ENCODE peak calls at places on chromosome 3, in five cellular contexts. L is AG10803, Z is left lung, G is foreskin fibroblast, M is fibroblast of mammary gland. D is an unnamed sample.

GRCh38 chr3:21273256-21273999 is 477.6 kb downstream of the ZNF385D start:
- DNase-seq in L (peak; percentile 79), Z (no peak), G (peak; percentile 56), M (peak; percentile 72), D (peak; percentile 23)

GRCh38 chr3:130839815-130840214 is 54.1 kb upstream of the ATP2C1 start:
- DNase-seq in L (no peak), Z (no peak), G (no peak), M (no peak), D (no peak)

GRCh38 chr3:50251220-50251619 is 15.2 kb downstream of the GNAI2 start:
- DNase-seq in L (peak; percentile 68), Z (no peak), G (peak; percentile 77), M (peak; percentile 98), D (peak; percentile 71)

GRCh38 chr3:56254835-56255234 is 213.4 kb downstream of the ERC2 start:
- DNase-seq in L (peak; percentile 3), Z (no peak), G (no peak), M (no peak), D (no peak)

GRCh38 chr3:136819784-136820640 is 1.1 kb downstream of the SLC35G2 start:
- DNase-seq in L (peak; percentile 57), Z (peak; percentile 87), G (peak; percentile 52), M (peak; percentile 66), D (peak; percentile 66)

GRCh38 chr3:151318313-151318712 is 1.7 kb upstream of the GPR87 start:
- DNase-seq in L (peak; percentile 51), Z (no peak), G (no peak), M (peak; percentile 48), D (peak; percentile 70)

GRCh38 chr3:198112031-198112430 is 152.0 kb downstream of the LMLN start:
- DNase-seq in L (no peak), Z (no peak), G (no peak), M (no peak), D (no peak)

GRCh38 chr3:139198929-139199328 is 144.9 kb upstream of the MRPS22 start:
- DNase-seq in L (no peak), Z (no peak), G (peak; percentile 48), M (no peak), D (no peak)

GRCh38 chr3:170049146-170050000 is 11.6 kb downstream of the GPR160 start:
- DNase-seq in L (no peak), Z (no peak), G (no peak), M (peak; percentile 42), D (no peak)

GRCh38 chr3:191282262-191283215 is 46.7 kb upstream of the CCDC50 start:
- DNase-seq in L (no peak), Z (no peak), G (peak; percentile 31), M (peak; percentile 69), D (no peak)

GRCh38 chr3:32705232-32705631 is 20.2 kb downstream of the CNOT10 start:
- DNase-seq in L (no peak), Z (no peak), G (no peak), M (no peak), D (no peak)

GRCh38 chr3:128685001-128685726 is 34.5 kb upstream of the RPN1 start:
- DNase-seq in L (no peak), Z (no peak), G (no peak), M (no peak), D (no peak)

GRCh38 chr3:123841476-123842238 is 42.5 kb downstream of the MYLK start:
- DNase-seq in L (no peak), Z (no peak), G (peak; percentile 58), M (no peak), D (no peak)

GRCh38 chr3:127483902-127484591 is 106.5 kb downstream of the TPRA1 start:
- DNase-seq in L (no peak), Z (no peak), G (no peak), M (no peak), D (no peak)

GRCh38 chr3:37858742-37859141 is 2.9 kb upstream of the CTDSPL start:
- DNase-seq in L (no peak), Z (no peak), G (no peak), M (no peak), D (no peak)

GRCh38 chr3:27165348-27165747 is 203.8 kb downstream of the NEK10 start:
- DNase-seq in L (peak; percentile 97), Z (no peak), G (peak; percentile 74), M (peak; percentile 83), D (peak; percentile 68)

GRCh38 chr3:2098398-2099027 is at the start of gene CNTN4:
- DNase-seq in L (no peak), Z (peak; percentile 88), G (no peak), M (no peak), D (peak; percentile 3)

GRCh38 chr3:10437272-10437994 is 68.0 kb downstream of the ATP2B2 start:
- DNase-seq in L (peak; percentile 35), Z (no peak), G (peak; percentile 50), M (peak; percentile 51), D (peak; percentile 3)
- H3K4me3 ChIP-seq in L (no peak overlapping the region), Z (no peak overlapping the region), G (no peak overlapping the region), M (no peak overlapping the region), D (no peak overlapping the region)

DNA sequence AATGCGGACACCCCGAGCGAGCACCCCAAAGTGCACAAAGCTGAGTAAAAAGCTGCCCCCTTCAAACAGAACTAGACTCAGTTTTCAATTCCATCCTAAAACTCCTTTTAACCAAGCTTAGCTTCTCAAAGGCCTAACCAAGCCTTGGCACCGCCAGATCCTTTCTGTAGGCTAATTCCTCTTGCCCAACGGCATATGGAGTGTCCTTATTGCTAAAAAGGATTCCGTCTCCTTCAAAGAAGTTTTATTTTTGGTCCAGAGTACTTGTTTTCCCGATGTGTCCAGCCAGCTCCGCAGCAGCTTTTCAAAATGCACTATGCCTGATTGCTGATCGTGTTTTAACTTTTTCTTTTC is 5.3 kb downstream of the BHLHE40 start:
- DNase-seq in L (peak; percentile 38), Z (no peak), G (no peak), M (no peak), D (peak; percentile 64)
- TF ChIP-seq CTCF in L (no peak), Z (no peak), G (no peak), M (no peak), D (no peak)

DNA sequence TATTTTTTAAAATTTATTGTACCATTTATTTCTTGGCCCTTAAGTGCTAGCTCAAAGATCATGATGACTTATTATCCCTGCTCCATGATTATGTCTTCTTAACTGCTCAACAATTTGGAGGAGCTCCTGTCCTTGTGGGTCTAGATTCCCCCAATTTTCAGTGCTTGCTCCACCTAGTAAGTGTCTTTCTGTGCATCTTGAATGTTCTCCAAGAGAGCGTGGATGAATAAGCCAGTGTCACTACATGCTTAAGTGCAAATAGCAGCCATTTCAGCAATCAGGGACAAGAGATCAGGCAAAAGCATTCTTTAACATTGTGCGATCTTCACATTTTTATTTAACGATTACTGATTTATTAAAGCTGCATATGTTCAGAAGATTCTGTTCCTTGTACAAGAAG is 99.4 kb downstream of the ALCAM start:
- DNase-seq in L (no peak), Z (no peak), G (no peak), M (no peak), D (no peak)
- H3K4me3 ChIP-seq in L (no peak overlapping the region), Z (no peak overlapping the region), G (no peak overlapping the region), M (no peak overlapping the region), D (no peak overlapping the region)

GRCh38 chr3:107644631-107645030 is 121.9 kb downstream of the BBX start:
- DNase-seq in L (no peak), Z (no peak), G (no peak), M (peak; percentile 49), D (no peak)

GRCh38 chr3:107641572-107642307 is 119.0 kb downstream of the BBX start:
- DNase-seq in L (peak; percentile 69), Z (no peak), G (no peak), M (peak; percentile 74), D (peak; percentile 75)

GRCh38 chr3:107637416-107638182 is 114.8 kb downstream of the BBX start:
- DNase-seq in L (no peak), Z (no peak), G (no peak), M (no peak), D (no peak)

GRCh38 chr3:107643038-107643883 is 120.5 kb downstream of the BBX start:
- DNase-seq in L (no peak), Z (no peak), G (no peak), M (peak; percentile 26), D (no peak)
- TF ChIP-seq CTCF in L (no peak), Z (no peak), G (no peak), M (peak; percentile 17), D (peak; percentile 40)

GRCh38 chr3:148629006-148629405 is 68.7 kb upstream of the AGTR1 start:
- DNase-seq in L (no peak), Z (no peak), G (no peak), M (no peak), D (no peak)

GRCh38 chr3:148625991-148626390 is 71.7 kb upstream of the AGTR1 start:
- DNase-seq in L (no peak), Z (no peak), G (no peak), M (no peak), D (no peak)

DNA sequence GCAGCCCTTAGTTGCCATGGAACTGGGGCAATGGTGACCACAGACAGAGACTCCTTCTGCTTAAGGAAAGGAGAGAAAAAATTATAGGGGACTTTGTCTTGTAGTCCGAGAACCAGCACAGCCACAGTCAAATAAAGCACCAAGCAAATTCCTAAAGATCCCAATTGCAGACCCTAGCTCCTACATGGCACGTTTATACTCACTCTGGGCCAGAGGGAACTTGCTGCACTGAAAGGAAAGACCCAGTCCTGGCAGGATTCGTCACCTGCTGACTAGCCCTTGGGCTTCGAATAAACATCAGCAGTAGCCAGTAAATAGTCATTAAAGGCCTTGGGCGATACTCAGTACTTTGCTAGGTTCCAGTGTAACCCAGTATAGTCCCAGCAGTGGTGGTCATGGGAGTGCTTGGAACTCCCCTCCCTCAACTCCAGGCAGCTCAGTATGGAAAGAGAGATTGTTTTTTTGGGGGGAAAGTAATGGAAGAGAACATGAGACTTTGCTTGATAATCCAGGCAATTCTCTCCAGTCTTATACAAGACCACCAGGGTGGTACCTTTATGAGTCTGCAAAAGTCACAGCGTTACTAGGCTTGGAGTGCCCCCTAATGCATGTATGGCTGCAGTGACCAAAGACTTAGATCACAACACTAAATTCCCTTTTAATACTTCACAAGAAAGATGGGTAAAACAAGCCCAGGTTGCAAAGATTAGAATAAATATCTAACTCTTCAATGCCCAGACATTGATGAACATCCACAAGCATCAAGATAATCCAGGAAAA is 66.4 kb upstream of the AGTR1 start:
- DNase-seq in L (no peak), Z (no peak), G (no peak), M (peak; percentile 23), D (peak; percentile 3)
- H3K4me3 ChIP-seq in L (no peak overlapping the region), Z (no peak overlapping the region), G (no peak overlapping the region), M (no peak overlapping the region), D (no peak overlapping the region)

GRCh38 chr3:5120446-5120845 is 1.6 kb upstream of the ARL8B start:
- DNase-seq in L (no peak), Z (no peak), G (no peak), M (no peak), D (no peak)

GRCh38 chr3:5126586-5126985 is 4.5 kb downstream of the ARL8B start:
- DNase-seq in L (peak; percentile 26), Z (no peak), G (peak; percentile 24), M (peak; percentile 65), D (peak; percentile 79)

GRCh38 chr3:5123937-5124336 is 1.8 kb downstream of the ARL8B start:
- DNase-seq in L (no peak), Z (no peak), G (no peak), M (no peak), D (no peak)

GRCh38 chr3:5122030-5122740 is at the start of gene ARL8B:
- DNase-seq in L (peak; percentile 85), Z (peak; percentile 99), G (peak; percentile 89), M (peak; percentile 84), D (peak; percentile 88)

GRCh38 chr3:5122741-5123706 is 932 bp downstream of the ARL8B start:
- DNase-seq in L (peak; percentile 76), Z (no peak), G (peak; percentile 41), M (peak; percentile 76), D (peak; percentile 85)
- TF ChIP-seq CTCF in L (peak; percentile 4), Z (no peak), G (no peak), M (no peak), D (no peak)

GRCh38 chr3:51941447-51941797 is 282 bp downstream of the RRP9 start:
- DNase-seq in L (no peak), Z (no peak), G (no peak), M (no peak), D (no peak)
- H3K4me3 ChIP-seq in L (peak overlapping the region; percentile 79), Z (peak overlapping the region; percentile 86), G (peak overlapping the region; percentile 63), M (peak overlapping the region; percentile 81), D (peak overlapping the region; percentile 87)

D was measured in fibroblast of villous mesenchyme.